ENCODE peak calls at places on chromosomes 11 and 22, in four cellular contexts. One of them, this sample, is unnamed.

GRCh38 chr11:2175659-2176058 is 4.0 kb upstream of the TH start:
- DNase-seq in HepG2: no peak
- DNase-seq in K562: no peak
- DNase-seq in GM12878: no peak
- DNase-seq in this sample: no peak

GRCh38 chr11:11636671-11637070 is 14.9 kb upstream of the GALNT18 start:
- DNase-seq in GM12878: no peak
- DNase-seq in HepG2: no peak
- DNase-seq in K562: no peak
- DNase-seq in this sample: no peak

GRCh38 chr22:35212020-35212419 is 45.3 kb upstream of the HMGXB4 start:
- DNase-seq in GM12878: no peak
- DNase-seq in HepG2: no peak
- DNase-seq in K562: peak; percentile 42
- DNase-seq in this sample: no peak

GRCh38 chr11:118618115-118618990 is 10.9 kb downstream of the PHLDB1 start:
- DNase-seq in HepG2: no peak
- DNase-seq in GM12878: no peak
- DNase-seq in K562: no peak
- DNase-seq in this sample: no peak

GRCh38 chr11:3977078-3977477 is 117.5 kb upstream of the RRM1 start:
- DNase-seq in GM12878: no peak
- DNase-seq in K562: peak; percentile 42
- DNase-seq in HepG2: no peak
- DNase-seq in this sample: no peak

GRCh38 chr11:29352273-29352672 is 664.6 kb downstream of the KCNA4 start:
- DNase-seq in K562: no peak
- DNase-seq in HepG2: no peak
- DNase-seq in GM12878: no peak
- DNase-seq in this sample: no peak

GRCh38 chr11:16511109-16511806 is 154.9 kb upstream of the SOX6 start:
- DNase-seq in HepG2: no peak
- DNase-seq in GM12878: no peak
- DNase-seq in K562: no peak
- DNase-seq in this sample: no peak

GRCh38 chr11:103619480-103619879 is 417.0 kb upstream of the DDI1 start:
- DNase-seq in HepG2: no peak
- DNase-seq in K562: no peak
- DNase-seq in GM12878: no peak
- DNase-seq in this sample: no peak

GRCh38 chr11:57324154-57324885 is 432 bp downstream of the TNKS1BP1 start:
- DNase-seq in GM12878: no peak
- DNase-seq in K562: peak; percentile 80
- DNase-seq in HepG2: no peak
- DNase-seq in this sample: no peak

GRCh38 chr22:20225693-20225966 is 42.5 kb downstream of the RTN4R start:
- DNase-seq in GM12878: no peak
- DNase-seq in K562: no peak
- DNase-seq in HepG2: no peak
- DNase-seq in this sample: no peak

GRCh38 chr11:63510360-63511130 is 4.7 kb downstream of the LGALS12 start:
- DNase-seq in HepG2: no peak
- DNase-seq in K562: no peak
- DNase-seq in GM12878: no peak
- DNase-seq in this sample: no peak

GRCh38 chr11:113281052-113281725 is 33.2 kb upstream of the TTC12 start:
- DNase-seq in HepG2: no peak
- DNase-seq in K562: no peak
- DNase-seq in GM12878: no peak
- DNase-seq in this sample: no peak

GRCh38 chr11:6611092-6612007 is 666 bp downstream of the TAF10 start:
- DNase-seq in GM12878: no peak
- DNase-seq in K562: no peak
- DNase-seq in HepG2: no peak
- DNase-seq in this sample: no peak

GRCh38 chr11:76123243-76123642 is 83.1 kb downstream of the WNT11 start:
- DNase-seq in GM12878: no peak
- DNase-seq in HepG2: no peak
- DNase-seq in K562: no peak
- DNase-seq in this sample: no peak

GRCh38 chr22:37887610-37888378 is 18.3 kb upstream of the MICALL1 start:
- DNase-seq in K562: no peak
- DNase-seq in GM12878: no peak
- DNase-seq in HepG2: no peak
- DNase-seq in this sample: no peak

GRCh38 chr11:125214466-125215204 is 50.1 kb downstream of the PKNOX2 start:
- DNase-seq in K562: no peak
- DNase-seq in HepG2: no peak
- DNase-seq in GM12878: no peak
- DNase-seq in this sample: no peak

GRCh38 chr11:1152316-1153104 is 5.2 kb upstream of the MUC5AC start:
- DNase-seq in GM12878: no peak
- DNase-seq in K562: no peak
- DNase-seq in HepG2: peak; percentile 12
- DNase-seq in this sample: no peak

GRCh38 chr11:128040603-128041002 is 546.8 kb downstream of the ETS1 start:
- DNase-seq in HepG2: no peak
- DNase-seq in GM12878: no peak
- DNase-seq in K562: no peak
- DNase-seq in this sample: no peak

GRCh38 chr11:96112192-96113099 is 188.5 kb upstream of the MTMR2 start:
- DNase-seq in HepG2: no peak
- DNase-seq in GM12878: peak; percentile 58
- DNase-seq in K562: no peak
- DNase-seq in this sample: no peak

GRCh38 chr11:65900125-65900898 is at the start of gene FOSL1:
- DNase-seq in GM12878: peak; percentile 57
- DNase-seq in K562: peak; percentile 89
- DNase-seq in HepG2: peak; percentile 85
- DNase-seq in this sample: peak; percentile 93

GRCh38 chr11:86116386-86116726 is 47.5 kb upstream of the PICALM start:
- DNase-seq in GM12878: peak; percentile 77
- DNase-seq in K562: no peak
- DNase-seq in HepG2: no peak
- DNase-seq in this sample: no peak

DNA sequence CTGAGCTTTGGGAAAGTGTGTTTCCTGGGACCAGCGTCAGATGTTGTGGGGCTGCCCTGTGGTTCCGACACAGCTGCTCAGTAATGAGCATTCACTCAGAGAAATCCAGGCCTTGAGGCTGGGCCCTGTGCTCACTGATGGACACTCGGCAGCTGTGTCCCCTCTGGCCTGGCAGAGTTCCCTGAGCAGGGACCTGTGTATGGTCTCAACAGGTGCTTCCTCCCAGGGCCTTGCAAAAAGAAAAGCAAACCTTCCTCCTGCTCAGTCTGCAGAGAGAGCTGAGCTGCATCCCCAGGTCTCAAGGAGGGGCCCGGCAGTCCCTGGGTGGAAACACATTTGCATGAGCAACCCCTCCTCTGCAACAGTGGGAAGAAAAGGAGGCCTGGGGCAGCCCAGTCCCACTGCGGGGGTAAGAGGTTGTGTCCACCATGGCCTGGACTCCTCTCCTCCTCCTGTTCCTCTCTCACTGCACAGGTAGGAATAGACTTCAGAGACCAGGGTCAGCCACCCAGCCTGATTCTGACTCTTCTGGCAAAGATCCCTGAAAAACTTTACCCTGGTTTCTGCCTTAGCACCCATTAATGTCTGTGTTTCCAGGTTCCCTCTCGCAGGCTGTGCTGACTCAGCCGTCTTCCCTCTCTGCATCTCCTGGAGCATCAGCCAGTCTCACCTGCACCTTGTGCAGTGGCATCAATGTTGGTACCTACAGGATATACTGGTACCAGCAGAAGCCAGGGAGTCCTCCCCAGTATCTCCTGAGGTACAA is 131.2 kb downstream of the VPREB1 start:
- DNase-seq in K562: no peak
- DNase-seq in HepG2: no peak
- DNase-seq in GM12878: no peak
- DNase-seq in this sample: no peak
- TF ChIP-seq BRCA1 in K562: no peak
- TF ChIP-seq BRCA1 in HepG2: no peak
- TF ChIP-seq BRCA1 in GM12878: no peak
- TF ChIP-seq BRCA1 in this sample: no peak

GRCh38 chr11:32435511-32435946 is at the start of gene WT1:
- DNase-seq in K562: peak; percentile 85
- DNase-seq in HepG2: no peak
- DNase-seq in GM12878: no peak
- DNase-seq in this sample: peak; percentile 84

GRCh38 chr11:32435947-32436750 is 810 bp upstream of the WT1 start:
- DNase-seq in K562: no peak
- DNase-seq in GM12878: no peak
- DNase-seq in HepG2: no peak
- DNase-seq in this sample: no peak

GRCh38 chr11:32438346-32438882 is 3.1 kb upstream of the WT1 start:
- DNase-seq in K562: no peak
- DNase-seq in HepG2: no peak
- DNase-seq in GM12878: no peak
- DNase-seq in this sample: no peak

GRCh38 chr11:32437406-32438345 is 2.3 kb upstream of the WT1 start:
- DNase-seq in GM12878: no peak
- DNase-seq in HepG2: no peak
- DNase-seq in K562: no peak
- DNase-seq in this sample: peak; percentile 71

DNA sequence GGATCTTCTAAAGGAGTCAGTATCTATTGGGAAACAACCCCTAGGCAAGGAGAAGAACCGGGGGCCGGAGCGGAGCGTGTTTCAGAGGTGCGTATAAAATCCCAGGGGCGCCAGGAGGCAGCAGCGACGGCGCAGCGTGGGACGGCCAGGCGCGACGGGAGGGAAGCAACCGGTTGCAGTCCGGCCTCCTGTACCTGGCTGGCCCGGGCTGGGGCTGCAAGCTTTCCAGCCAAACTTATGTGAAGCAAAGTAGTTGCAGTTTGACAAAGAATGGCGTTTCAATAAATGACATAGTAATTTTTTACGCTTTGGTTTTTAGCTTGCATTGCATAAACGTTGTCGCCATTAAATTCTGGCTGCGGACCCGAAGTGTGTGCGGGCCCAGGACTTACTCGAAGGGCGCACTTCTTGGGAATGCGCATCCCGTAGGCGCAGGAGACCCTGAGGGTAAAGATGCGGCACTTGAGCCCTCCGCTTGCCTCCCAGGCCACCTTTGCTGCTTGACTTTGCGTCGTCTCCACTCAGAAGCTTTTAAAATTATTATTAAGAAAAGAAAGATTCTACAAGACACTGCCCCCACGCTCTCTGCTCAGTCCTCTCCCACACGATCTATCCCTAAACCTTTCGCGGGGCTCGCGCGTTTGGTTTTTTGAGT is 1.5 kb upstream of the WT1 start:
- DNase-seq in HepG2: no peak
- DNase-seq in K562: no peak
- DNase-seq in GM12878: no peak
- DNase-seq in this sample: no peak
- TF ChIP-seq RAD21 in HepG2: no peak
- TF ChIP-seq RAD21 in K562: no peak
- TF ChIP-seq RAD21 in GM12878: no peak
- TF ChIP-seq RAD21 in this sample: no peak

GRCh38 chr22:49015459-49015858 is 812.2 kb downstream of the BRD1 start:
- DNase-seq in K562: no peak
- DNase-seq in GM12878: no peak
- DNase-seq in HepG2: no peak
- DNase-seq in this sample: no peak

GRCh38 chr22:49017769-49018330 is 809.8 kb downstream of the BRD1 start:
- DNase-seq in HepG2: no peak
- DNase-seq in GM12878: no peak
- DNase-seq in K562: no peak
- DNase-seq in this sample: no peak

GRCh38 chr22:49018601-49019000 is 809.1 kb downstream of the BRD1 start:
- DNase-seq in HepG2: no peak
- DNase-seq in K562: no peak
- DNase-seq in GM12878: no peak
- DNase-seq in this sample: peak; percentile 30

GRCh38 chr22:49015993-49016908 is 811.4 kb downstream of the BRD1 start:
- DNase-seq in GM12878: no peak
- DNase-seq in K562: no peak
- DNase-seq in HepG2: peak; percentile 27
- DNase-seq in this sample: no peak

DNA sequence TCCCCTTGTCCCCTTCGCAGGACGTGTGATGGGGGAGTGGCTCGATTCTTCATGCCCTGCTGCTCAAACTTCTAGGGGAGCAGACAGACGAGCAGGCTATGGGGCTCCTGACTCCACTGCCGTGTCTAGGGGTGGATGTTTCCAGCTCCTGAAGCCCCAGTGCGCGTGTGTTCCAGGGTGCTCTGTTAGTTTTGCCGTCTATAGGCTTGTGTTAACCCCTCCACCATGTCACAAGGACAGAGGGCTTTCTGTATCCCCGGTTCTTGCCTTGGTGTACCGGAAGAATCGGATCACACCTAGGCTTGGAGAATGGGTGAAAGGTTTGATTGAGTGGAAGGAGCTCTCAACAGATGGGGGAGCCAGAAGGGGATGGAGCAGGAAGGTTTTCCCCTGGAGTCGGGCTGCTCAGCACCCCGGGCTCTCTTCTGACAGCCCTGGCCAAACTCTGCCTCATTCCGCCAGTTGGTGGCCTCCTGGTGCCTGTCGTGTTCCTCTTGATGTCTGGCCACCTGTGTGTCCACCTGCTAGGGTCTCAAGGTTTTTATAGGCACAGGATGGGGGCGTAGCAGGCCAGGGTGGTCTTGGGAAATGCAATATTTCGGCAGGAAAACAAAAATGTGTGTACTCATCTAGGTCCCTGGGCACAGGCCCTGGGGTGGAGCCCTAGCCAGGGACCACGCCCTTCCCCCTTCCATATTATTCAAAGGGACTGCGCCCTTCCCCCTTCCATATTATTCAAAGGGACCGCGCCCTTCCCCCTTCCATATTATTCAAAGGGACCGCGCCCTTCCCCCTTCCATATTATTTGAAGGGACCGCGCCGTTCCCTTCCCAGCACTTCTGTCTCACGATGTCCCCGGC is 810.5 kb downstream of the BRD1 start:
- DNase-seq in K562: no peak
- DNase-seq in HepG2: no peak
- DNase-seq in GM12878: no peak
- DNase-seq in this sample: peak; percentile 35
- TF ChIP-seq ATF2 in K562: no peak
- TF ChIP-seq ATF2 in HepG2: no peak
- TF ChIP-seq ATF2 in GM12878: no peak
- TF ChIP-seq ATF2 in this sample: no peak

DNA sequence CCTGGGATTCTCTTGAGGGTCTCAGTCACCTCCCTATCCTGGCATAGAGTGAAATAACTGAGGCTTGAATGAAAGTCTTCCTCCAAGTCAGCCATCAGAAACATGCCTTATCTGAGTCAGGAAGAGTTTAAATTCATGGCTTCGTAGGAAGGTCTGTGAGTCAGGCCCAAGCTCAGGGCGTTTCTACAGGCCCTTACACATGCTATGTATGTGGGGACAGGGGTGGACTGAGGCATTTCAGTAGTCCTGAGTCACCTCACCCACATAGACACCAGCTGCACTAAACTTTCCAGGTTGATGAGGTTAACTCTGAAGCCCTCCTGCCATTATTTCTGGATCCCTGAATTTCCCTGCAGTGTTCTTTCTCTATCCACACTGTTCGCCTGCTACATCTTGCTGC is 134.6 kb upstream of the RCN1 start:
- DNase-seq in K562: no peak
- DNase-seq in GM12878: no peak
- DNase-seq in HepG2: no peak
- DNase-seq in this sample: no peak
- TF ChIP-seq BRCA1 in K562: no peak
- TF ChIP-seq BRCA1 in GM12878: no peak
- TF ChIP-seq BRCA1 in HepG2: no peak
- TF ChIP-seq BRCA1 in this sample: no peak